ENCODE peak calls at places on chromosomes 13 and 19, in five cellular contexts. G is activated CD8-positive, alpha-beta memory T cell treated with anti-CD3 and anti-CD28 coated beads for 1 hour; U is NCI-H2081 treated with DMSO at 0.1 percent for 48 hours; P is GM19239; M is T follicular helper cell. J is an unnamed sample.

GRCh38 chr13:110361365-110361911 is 54.4 kb downstream of the COL4A2 start:
- DNase-seq in P (no peak), M (no peak), G (no peak), U (no peak), J (no peak)

GRCh38 chr13:38662362-38662761 is 24.5 kb upstream of the FREM2 start:
- DNase-seq in P (no peak), G (no peak), U (no peak), M (no peak), J (no peak)

GRCh38 chr13:90594694-90595093 is 752.8 kb upstream of the MIR17HG start:
- DNase-seq in P (no peak), M (no peak), G (no peak), U (no peak), J (no peak)

GRCh38 chr13:95707442-95708389 is 30.8 kb downstream of the DNAJC3 start:
- DNase-seq in G (no peak), M (no peak), P (no peak), U (no peak), J (no peak)

GRCh38 chr19:45376045-45376724 is 5.8 kb upstream of the ERCC2 start:
- DNase-seq in G (no peak), M (no peak), P (no peak), U (no peak), J (no peak)

GRCh38 chr19:55289117-55289796 is 5.5 kb downstream of the BRSK1 start:
- DNase-seq in M (no peak), U (no peak), P (no peak), G (no peak), J (no peak)

GRCh38 chr19:42846597-42846996 is 32.9 kb downstream of the PSG1 start:
- DNase-seq in G (no peak), M (no peak), P (no peak), U (no peak), J (no peak)

GRCh38 chr19:47228168-47228936 is 2.6 kb downstream of the BBC3 start:
- DNase-seq in U (no peak), M (peak), P (no peak), G (peak), J (no peak)

GRCh38 chr19:1449467-1450442 is at the start of gene APC2:
- DNase-seq in G (no peak), P (no peak), M (no peak), U (no peak), J (no peak)

GRCh38 chr13:111204438-111205177 is 89.5 kb downstream of the ARHGEF7 start:
- DNase-seq in G (no peak), M (no peak), U (no peak), P (no peak), J (no peak)

GRCh38 chr13:30832845-30833332 is 73.2 kb upstream of the MEDAG start:
- DNase-seq in G (no peak), U (peak), P (no peak), M (no peak), J (no peak)

GRCh38 chr13:39890537-39890936 is 235.1 kb downstream of the COG6 start:
- DNase-seq in U (no peak), P (no peak), M (no peak), G (no peak), J (no peak)

GRCh38 chr19:38204096-38204495 is 19.9 kb downstream of the DPF1 start:
- DNase-seq in U (no peak), G (no peak), M (no peak), P (no peak), J (no peak)

J was measured in GM12891.